ENCODE peak calls at places on chromosomes 1 and 21, in ten cellular contexts. G, J, S, F, Q, O, Z, R, C and A are unnamed samples.

GRCh38 chr1:47842228-47842627 is 155.0 kb downstream of the TRABD2B start:
- DNase-seq in G (no peak), J (no peak), S (no peak), F (no peak), Q (no peak), O (no peak), Z (no peak), R (no peak), C (no peak), A (no peak)

GRCh38 chr1:39653546-39654031 is 14.1 kb upstream of the HEYL start:
- DNase-seq in G (peak), J (peak), S (peak), F (peak), Q (peak), O (peak), Z (peak), R (peak), C (peak), A (peak)

GRCh38 chr1:207336559-207337467 is 15.3 kb downstream of the CD55 start:
- DNase-seq in G (peak), J (peak), S (no peak), F (peak), Q (no peak), O (peak), Z (no peak), R (peak), C (peak), A (no peak)

GRCh38 chr1:222369991-222370910 is 177.7 kb downstream of the HHIPL2 start:
- DNase-seq in G (no peak), J (peak), S (no peak), F (no peak), Q (no peak), O (peak), Z (no peak), R (no peak), C (no peak), A (peak)

GRCh38 chr1:67682659-67683197 is 2.3 kb upstream of the GADD45A start:
- DNase-seq in G (no peak), J (peak), S (peak), F (no peak), Q (no peak), O (peak), Z (no peak), R (no peak), C (peak), A (peak)

GRCh38 chr1:238187575-238187949 is 296.8 kb upstream of the ZP4 start:
- DNase-seq in G (no peak), J (no peak), S (no peak), F (no peak), Q (no peak), O (no peak), Z (no peak), R (no peak), C (no peak), A (no peak)

GRCh38 chr1:43529206-43529731 is 1.4 kb upstream of the PTPRF start:
- DNase-seq in G (peak), J (peak), S (peak), F (peak), Q (peak), O (peak), Z (peak), R (peak), C (peak), A (peak)

GRCh38 chr1:36354486-36354885 is 31.0 kb upstream of the EVA1B start:
- DNase-seq in G (no peak), J (no peak), S (no peak), F (no peak), Q (no peak), O (no peak), Z (no peak), R (no peak), C (no peak), A (no peak)

GRCh38 chr1:153395136-153395685 is 4.3 kb upstream of the S100A8 start:
- DNase-seq in G (no peak), J (peak), S (no peak), F (no peak), Q (no peak), O (no peak), Z (no peak), R (no peak), C (no peak), A (peak)

GRCh38 chr1:154758346-154758745 is 111.7 kb downstream of the KCNN3 start:
- DNase-seq in G (no peak), J (peak), S (no peak), F (no peak), Q (no peak), O (no peak), Z (no peak), R (no peak), C (no peak), A (no peak)

GRCh38 chr1:244642988-244643387 is 9.9 kb upstream of the DESI2 start:
- DNase-seq in G (no peak), J (no peak), S (no peak), F (no peak), Q (no peak), O (no peak), Z (no peak), R (no peak), C (no peak), A (no peak)

GRCh38 chr1:242788771-242789170 is 264.3 kb upstream of the PLD5 start:
- DNase-seq in G (no peak), J (no peak), S (no peak), F (no peak), Q (no peak), O (no peak), Z (no peak), R (no peak), C (no peak), A (no peak)

GRCh38 chr1:1068374-1069060 is 5.6 kb downstream of the RNF223 start:
- DNase-seq in G (no peak), J (no peak), S (no peak), F (peak), Q (peak), O (no peak), Z (peak), R (peak), C (no peak), A (no peak)

GRCh38 chr1:65193129-65193528 is 45.1 kb downstream of the AK4 start:
- DNase-seq in G (no peak), J (no peak), S (no peak), F (no peak), Q (no peak), O (no peak), Z (no peak), R (no peak), C (no peak), A (no peak)

GRCh38 chr1:154481058-154481457 is 21.0 kb upstream of the TDRD10 start:
- DNase-seq in G (no peak), J (no peak), S (no peak), F (no peak), Q (no peak), O (no peak), Z (no peak), R (no peak), C (no peak), A (no peak)

GRCh38 chr1:47561523-47562007 is 123.7 kb downstream of the FOXD2 start:
- DNase-seq in G (no peak), J (peak), S (no peak), F (no peak), Q (no peak), O (no peak), Z (no peak), R (no peak), C (no peak), A (no peak)

GRCh38 chr1:170414989-170415733 is 116.8 kb upstream of the GORAB start:
- DNase-seq in G (no peak), J (no peak), S (no peak), F (no peak), Q (no peak), O (no peak), Z (no peak), R (no peak), C (peak), A (peak)

GRCh38 chr1:206925116-206925736 is 3.5 kb upstream of the FCMR start:
- DNase-seq in G (peak), J (no peak), S (no peak), F (peak), Q (no peak), O (no peak), Z (no peak), R (peak), C (no peak), A (no peak)

GRCh38 chr1:56029329-56030003 is 549.9 kb downstream of the PLPP3 start:
- DNase-seq in G (no peak), J (no peak), S (no peak), F (no peak), Q (no peak), O (no peak), Z (no peak), R (no peak), C (no peak), A (no peak)

GRCh38 chr1:247360991-247361721 is 29.5 kb upstream of the ZNF496 start:
- DNase-seq in G (peak), J (no peak), S (no peak), F (no peak), Q (no peak), O (no peak), Z (no peak), R (no peak), C (no peak), A (peak)

GRCh38 chr1:55078470-55078869 is 39.1 kb downstream of the PCSK9 start:
- DNase-seq in G (no peak), J (no peak), S (no peak), F (no peak), Q (no peak), O (no peak), Z (no peak), R (no peak), C (no peak), A (no peak)

GRCh38 chr1:156912861-156913808 is 7.3 kb upstream of the LRRC71 start:
- DNase-seq in G (no peak), J (no peak), S (no peak), F (no peak), Q (no peak), O (no peak), Z (no peak), R (no peak), C (no peak), A (no peak)

GRCh38 chr1:116574581-116575291 is 3.9 kb upstream of the CD58 start:
- DNase-seq in G (peak), J (peak), S (no peak), F (peak), Q (no peak), O (peak), Z (no peak), R (peak), C (peak), A (peak)

GRCh38 chr1:24932725-24933294 is 2.7 kb upstream of the RUNX3 start:
- DNase-seq in G (no peak), J (no peak), S (no peak), F (no peak), Q (no peak), O (no peak), Z (no peak), R (no peak), C (no peak), A (no peak)

GRCh38 chr1:67308136-67308535 is 463 bp downstream of the IL12RB2 start:
- DNase-seq in G (peak), J (no peak), S (no peak), F (no peak), Q (no peak), O (no peak), Z (no peak), R (no peak), C (no peak), A (no peak)

GRCh38 chr1:150683914-150684313 is 13.0 kb downstream of the GOLPH3L start:
- DNase-seq in G (no peak), J (no peak), S (no peak), F (peak), Q (no peak), O (no peak), Z (no peak), R (no peak), C (no peak), A (no peak)

GRCh38 chr21:14889080-14889805 is 175.6 kb downstream of the NRIP1 start:
- DNase-seq in G (no peak), J (peak), S (no peak), F (no peak), Q (no peak), O (peak), Z (no peak), R (no peak), C (peak), A (peak)